ENCODE peak calls at places on chromosomes 1 and 21, in ten cellular contexts. One of them, this sample, is unnamed.

GRCh38 chr1:220791287-220791686 is 4.6 kb downstream of the MTARC1 start:
- DNase-seq in small intestine: no peak
- DNase-seq in tibial artery: no peak
- DNase-seq in NT2/D1: no peak
- DNase-seq in GM23248: no peak
- DNase-seq in PC-9: no peak
- DNase-seq in thoracic aorta: no peak
- DNase-seq in tibial nerve: no peak
- DNase-seq in cardiac muscle cell: no peak
- DNase-seq in mucosa of descending colon: no peak
- DNase-seq in this sample: no peak

GRCh38 chr21:44789880-44790279 is 11.7 kb downstream of the UBE2G2 start:
- DNase-seq in cardiac muscle cell: no peak
- DNase-seq in mucosa of descending colon: no peak
- DNase-seq in thoracic aorta: no peak
- DNase-seq in tibial nerve: no peak
- DNase-seq in GM23248: peak; percentile 62
- DNase-seq in small intestine: no peak
- DNase-seq in tibial artery: no peak
- DNase-seq in NT2/D1: no peak
- DNase-seq in PC-9: no peak
- DNase-seq in this sample: no peak

GRCh38 chr1:36924282-36924791 is 110.0 kb downstream of the GRIK3 start:
- DNase-seq in PC-9: peak; percentile 46
- DNase-seq in tibial artery: peak; percentile 51
- DNase-seq in thoracic aorta: no peak
- DNase-seq in small intestine: peak; percentile 6
- DNase-seq in mucosa of descending colon: peak; percentile 37
- DNase-seq in tibial nerve: peak; percentile 27
- DNase-seq in cardiac muscle cell: peak; percentile 92
- DNase-seq in NT2/D1: peak; percentile 77
- DNase-seq in GM23248: peak; percentile 58
- DNase-seq in this sample: no peak

GRCh38 chr21:29091032-29091431 is 17.6 kb upstream of the CCT8 start:
- DNase-seq in thoracic aorta: no peak
- DNase-seq in NT2/D1: no peak
- DNase-seq in tibial nerve: no peak
- DNase-seq in tibial artery: no peak
- DNase-seq in mucosa of descending colon: no peak
- DNase-seq in cardiac muscle cell: no peak
- DNase-seq in PC-9: no peak
- DNase-seq in small intestine: no peak
- DNase-seq in GM23248: peak; percentile 89
- DNase-seq in this sample: no peak

GRCh38 chr1:39195166-39196111 is 9.1 kb upstream of the MACF1 start:
- DNase-seq in PC-9: no peak
- DNase-seq in cardiac muscle cell: no peak
- DNase-seq in GM23248: peak; percentile 61
- DNase-seq in tibial artery: no peak
- DNase-seq in NT2/D1: no peak
- DNase-seq in small intestine: no peak
- DNase-seq in tibial nerve: no peak
- DNase-seq in thoracic aorta: no peak
- DNase-seq in mucosa of descending colon: no peak
- DNase-seq in this sample: no peak

GRCh38 chr1:42379794-42380616 is 587 bp upstream of the RIMKLA start:
- DNase-seq in thoracic aorta: no peak
- DNase-seq in tibial artery: no peak
- DNase-seq in GM23248: peak; percentile 57
- DNase-seq in PC-9: peak; percentile 14
- DNase-seq in NT2/D1: no peak
- DNase-seq in mucosa of descending colon: no peak
- DNase-seq in tibial nerve: no peak
- DNase-seq in cardiac muscle cell: peak; percentile 47
- DNase-seq in small intestine: no peak
- DNase-seq in this sample: no peak

GRCh38 chr1:244210884-244211558 is 159.9 kb downstream of the ZBTB18 start:
- DNase-seq in GM23248: peak; percentile 42
- DNase-seq in cardiac muscle cell: peak; percentile 35
- DNase-seq in tibial nerve: no peak
- DNase-seq in small intestine: peak; percentile 15
- DNase-seq in NT2/D1: peak; percentile 62
- DNase-seq in PC-9: no peak
- DNase-seq in tibial artery: no peak
- DNase-seq in mucosa of descending colon: peak; percentile 35
- DNase-seq in thoracic aorta: no peak
- DNase-seq in this sample: no peak

GRCh38 chr1:156797212-156797871 is 19.3 kb downstream of the SH2D2A start:
- DNase-seq in small intestine: peak; percentile 61
- DNase-seq in NT2/D1: peak; percentile 68
- DNase-seq in cardiac muscle cell: peak; percentile 50
- DNase-seq in thoracic aorta: no peak
- DNase-seq in PC-9: peak; percentile 41
- DNase-seq in tibial nerve: no peak
- DNase-seq in GM23248: peak; percentile 69
- DNase-seq in mucosa of descending colon: no peak
- DNase-seq in tibial artery: no peak
- DNase-seq in this sample: peak; percentile 53

GRCh38 chr1:67579623-67580394 is 105.2 kb upstream of the GADD45A start:
- DNase-seq in NT2/D1: no peak
- DNase-seq in mucosa of descending colon: no peak
- DNase-seq in cardiac muscle cell: no peak
- DNase-seq in small intestine: no peak
- DNase-seq in thoracic aorta: no peak
- DNase-seq in tibial nerve: no peak
- DNase-seq in GM23248: no peak
- DNase-seq in PC-9: no peak
- DNase-seq in tibial artery: no peak
- DNase-seq in this sample: no peak

GRCh38 chr21:29102791-29103257 is 27.6 kb upstream of the MAP3K7CL start:
- DNase-seq in NT2/D1: no peak
- DNase-seq in tibial artery: no peak
- DNase-seq in cardiac muscle cell: no peak
- DNase-seq in thoracic aorta: no peak
- DNase-seq in GM23248: no peak
- DNase-seq in PC-9: no peak
- DNase-seq in mucosa of descending colon: no peak
- DNase-seq in small intestine: no peak
- DNase-seq in tibial nerve: no peak
- DNase-seq in this sample: no peak

GRCh38 chr1:202058001-202058908 is 47.9 kb downstream of the ELF3 start:
- DNase-seq in tibial artery: no peak
- DNase-seq in tibial nerve: no peak
- DNase-seq in cardiac muscle cell: no peak
- DNase-seq in mucosa of descending colon: no peak
- DNase-seq in small intestine: peak; percentile 26
- DNase-seq in NT2/D1: no peak
- DNase-seq in PC-9: peak; percentile 79
- DNase-seq in thoracic aorta: no peak
- DNase-seq in GM23248: peak; percentile 41
- DNase-seq in this sample: no peak

GRCh38 chr1:217554849-217555248 is 76.0 kb downstream of the GPATCH2 start:
- DNase-seq in tibial nerve: no peak
- DNase-seq in PC-9: no peak
- DNase-seq in thoracic aorta: no peak
- DNase-seq in mucosa of descending colon: no peak
- DNase-seq in cardiac muscle cell: no peak
- DNase-seq in GM23248: no peak
- DNase-seq in tibial artery: no peak
- DNase-seq in NT2/D1: no peak
- DNase-seq in small intestine: no peak
- DNase-seq in this sample: no peak

GRCh38 chr21:24197956-24198355 is 1409.3 kb downstream of the MRPL39 start:
- DNase-seq in NT2/D1: no peak
- DNase-seq in tibial artery: no peak
- DNase-seq in mucosa of descending colon: no peak
- DNase-seq in PC-9: no peak
- DNase-seq in small intestine: no peak
- DNase-seq in cardiac muscle cell: no peak
- DNase-seq in GM23248: no peak
- DNase-seq in tibial nerve: no peak
- DNase-seq in thoracic aorta: no peak
- DNase-seq in this sample: no peak

GRCh38 chr21:24197132-24197643 is 1410.1 kb downstream of the MRPL39 start:
- DNase-seq in cardiac muscle cell: no peak
- DNase-seq in tibial nerve: no peak
- DNase-seq in thoracic aorta: no peak
- DNase-seq in GM23248: no peak
- DNase-seq in mucosa of descending colon: no peak
- DNase-seq in tibial artery: no peak
- DNase-seq in PC-9: no peak
- DNase-seq in NT2/D1: no peak
- DNase-seq in small intestine: no peak
- DNase-seq in this sample: no peak

GRCh38 chr21:24205317-24205716 is 1402.0 kb downstream of the MRPL39 start:
- DNase-seq in NT2/D1: no peak
- DNase-seq in mucosa of descending colon: no peak
- DNase-seq in GM23248: no peak
- DNase-seq in tibial nerve: no peak
- DNase-seq in tibial artery: no peak
- DNase-seq in cardiac muscle cell: no peak
- DNase-seq in thoracic aorta: no peak
- DNase-seq in small intestine: no peak
- DNase-seq in PC-9: no peak
- DNase-seq in this sample: no peak

GRCh38 chr21:24204641-24205040 is 1402.6 kb downstream of the MRPL39 start:
- DNase-seq in GM23248: no peak
- DNase-seq in mucosa of descending colon: no peak
- DNase-seq in tibial artery: no peak
- DNase-seq in NT2/D1: no peak
- DNase-seq in tibial nerve: no peak
- DNase-seq in thoracic aorta: no peak
- DNase-seq in PC-9: no peak
- DNase-seq in cardiac muscle cell: no peak
- DNase-seq in small intestine: no peak
- DNase-seq in this sample: no peak

GRCh38 chr21:24200052-24200451 is 1407.2 kb downstream of the MRPL39 start:
- DNase-seq in tibial artery: no peak
- DNase-seq in small intestine: no peak
- DNase-seq in thoracic aorta: no peak
- DNase-seq in tibial nerve: no peak
- DNase-seq in NT2/D1: no peak
- DNase-seq in cardiac muscle cell: no peak
- DNase-seq in GM23248: no peak
- DNase-seq in PC-9: no peak
- DNase-seq in mucosa of descending colon: no peak
- DNase-seq in this sample: no peak
- H3K9me3 ChIP-seq in tibial artery: no peaks in the 10 kb centered on the region
- H3K9me3 ChIP-seq in small intestine: peaks cover 1% of the 10 kb centered on the region
- H3K9me3 ChIP-seq in thoracic aorta: no peaks in the 10 kb centered on the region
- H3K9me3 ChIP-seq in tibial nerve: no peaks in the 10 kb centered on the region
- H3K9me3 ChIP-seq in NT2/D1: no peaks in the 10 kb centered on the region
- H3K9me3 ChIP-seq in cardiac muscle cell: no peaks in the 10 kb centered on the region
- H3K9me3 ChIP-seq in GM23248: no peaks in the 10 kb centered on the region
- H3K9me3 ChIP-seq in PC-9: no peaks in the 10 kb centered on the region
- H3K9me3 ChIP-seq in mucosa of descending colon: peaks cover 43% of the 10 kb centered on the region
- H3K9me3 ChIP-seq in this sample: no peaks in the 10 kb centered on the region

DNA sequence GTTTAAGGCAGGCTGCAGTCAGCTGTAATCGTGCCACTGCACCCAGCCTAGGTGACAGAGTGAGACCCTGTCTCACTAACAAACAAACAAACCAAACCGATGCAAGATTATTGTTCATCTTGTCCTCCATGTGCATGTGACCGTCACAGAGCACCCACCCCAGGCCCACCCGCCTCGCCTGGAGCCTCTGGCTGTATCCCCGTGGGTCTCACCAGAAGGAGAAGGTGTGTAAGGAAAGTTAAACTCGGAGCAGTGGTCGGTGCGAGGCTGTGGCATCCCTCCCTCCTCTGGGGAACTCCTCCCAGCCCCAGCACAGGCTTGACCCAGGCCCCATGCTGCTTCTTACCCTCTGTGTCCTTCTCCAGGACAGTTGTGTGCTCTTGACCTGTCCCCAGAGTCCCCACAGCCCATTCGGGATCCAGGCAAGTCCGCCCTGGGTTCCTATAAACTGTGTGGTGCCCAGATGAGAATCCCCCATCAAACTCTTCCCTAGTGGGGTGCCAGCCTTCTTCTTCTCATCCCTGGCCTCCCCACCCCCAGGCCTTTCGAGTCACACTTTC is 318.4 kb downstream of the AJAP1 start:
- DNase-seq in tibial artery: no peak
- DNase-seq in cardiac muscle cell: no peak
- DNase-seq in PC-9: no peak
- DNase-seq in tibial nerve: no peak
- DNase-seq in thoracic aorta: no peak
- DNase-seq in small intestine: no peak
- DNase-seq in mucosa of descending colon: no peak
- DNase-seq in GM23248: no peak
- DNase-seq in NT2/D1: no peak
- DNase-seq in this sample: no peak
- H3K9me3 ChIP-seq in tibial artery: no peaks in the 10 kb centered on the region
- H3K9me3 ChIP-seq in cardiac muscle cell: no peaks in the 10 kb centered on the region
- H3K9me3 ChIP-seq in PC-9: no peaks in the 10 kb centered on the region
- H3K9me3 ChIP-seq in tibial nerve: no peaks in the 10 kb centered on the region
- H3K9me3 ChIP-seq in thoracic aorta: no peaks in the 10 kb centered on the region
- H3K9me3 ChIP-seq in small intestine: no peaks in the 10 kb centered on the region
- H3K9me3 ChIP-seq in mucosa of descending colon: no peaks in the 10 kb centered on the region
- H3K9me3 ChIP-seq in GM23248: no peaks in the 10 kb centered on the region
- H3K9me3 ChIP-seq in NT2/D1: peaks cover 7% of the 10 kb centered on the region
- H3K9me3 ChIP-seq in this sample: no peaks in the 10 kb centered on the region

DNA sequence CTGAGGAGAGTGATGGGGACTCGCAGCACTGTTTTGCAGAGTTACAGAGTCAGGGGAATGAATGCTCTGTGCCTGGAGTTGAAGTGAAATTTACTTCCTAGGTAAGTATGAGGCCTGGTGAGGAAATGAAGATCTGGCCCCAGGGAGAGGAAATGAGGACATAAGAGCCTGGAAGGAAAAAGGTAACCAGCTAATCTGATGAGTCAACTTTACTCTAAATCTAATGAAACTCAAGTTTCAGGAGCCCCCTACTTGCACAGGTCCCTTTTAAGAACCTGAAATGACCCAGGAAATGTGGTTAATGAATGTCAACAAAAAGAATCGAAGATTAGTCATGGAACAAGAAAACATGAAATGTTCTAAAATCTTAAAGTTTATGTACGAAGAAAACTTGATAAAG is 599.0 kb downstream of the AGBL4 start:
- DNase-seq in thoracic aorta: no peak
- DNase-seq in tibial artery: no peak
- DNase-seq in cardiac muscle cell: no peak
- DNase-seq in tibial nerve: no peak
- DNase-seq in PC-9: no peak
- DNase-seq in GM23248: no peak
- DNase-seq in mucosa of descending colon: no peak
- DNase-seq in NT2/D1: no peak
- DNase-seq in small intestine: no peak
- DNase-seq in this sample: no peak
- H3K9me3 ChIP-seq in thoracic aorta: no peaks in the 10 kb centered on the region
- H3K9me3 ChIP-seq in tibial artery: no peaks in the 10 kb centered on the region
- H3K9me3 ChIP-seq in cardiac muscle cell: peaks cover 2% of the 10 kb centered on the region
- H3K9me3 ChIP-seq in tibial nerve: no peaks in the 10 kb centered on the region
- H3K9me3 ChIP-seq in PC-9: no peaks in the 10 kb centered on the region
- H3K9me3 ChIP-seq in GM23248: no peaks in the 10 kb centered on the region
- H3K9me3 ChIP-seq in mucosa of descending colon: peaks cover 4% of the 10 kb centered on the region
- H3K9me3 ChIP-seq in NT2/D1: no peaks in the 10 kb centered on the region
- H3K9me3 ChIP-seq in small intestine: no peaks in the 10 kb centered on the region
- H3K9me3 ChIP-seq in this sample: no peaks in the 10 kb centered on the region

DNA sequence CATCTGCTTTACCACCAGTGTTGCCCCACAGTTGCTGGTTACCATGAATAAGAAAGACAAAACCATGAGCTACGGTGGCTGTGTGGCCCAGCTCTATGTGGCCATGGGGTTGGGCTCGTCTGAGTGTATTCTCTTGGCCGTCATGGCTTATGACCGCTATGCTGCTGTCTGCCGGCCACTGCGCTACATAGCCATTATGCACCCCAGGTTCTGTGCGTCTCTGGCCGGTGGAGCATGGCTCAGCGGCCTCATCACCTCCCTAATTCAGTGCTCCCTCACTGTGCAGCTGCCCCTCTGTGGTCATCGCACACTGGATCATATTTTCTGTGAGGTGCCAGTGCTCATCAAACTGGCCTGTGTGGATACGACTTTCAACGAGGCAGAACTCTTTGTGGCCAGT is 14.0 kb downstream of the OR2G6 start:
- DNase-seq in tibial nerve: no peak
- DNase-seq in GM23248: no peak
- DNase-seq in mucosa of descending colon: no peak
- DNase-seq in PC-9: no peak
- DNase-seq in NT2/D1: no peak
- DNase-seq in cardiac muscle cell: no peak
- DNase-seq in small intestine: no peak
- DNase-seq in thoracic aorta: no peak
- DNase-seq in tibial artery: peak; percentile 20
- DNase-seq in this sample: no peak
- H3K9me3 ChIP-seq in tibial nerve: no peaks in the 10 kb centered on the region
- H3K9me3 ChIP-seq in GM23248: no peaks in the 10 kb centered on the region
- H3K9me3 ChIP-seq in mucosa of descending colon: peaks cover 12% of the 10 kb centered on the region
- H3K9me3 ChIP-seq in PC-9: no peaks in the 10 kb centered on the region
- H3K9me3 ChIP-seq in NT2/D1: peaks cover 5% of the 10 kb centered on the region
- H3K9me3 ChIP-seq in cardiac muscle cell: no peaks in the 10 kb centered on the region
- H3K9me3 ChIP-seq in small intestine: no peaks in the 10 kb centered on the region
- H3K9me3 ChIP-seq in thoracic aorta: no peaks in the 10 kb centered on the region
- H3K9me3 ChIP-seq in tibial artery: no peaks in the 10 kb centered on the region
- H3K9me3 ChIP-seq in this sample: no peaks in the 10 kb centered on the region

This sample was measured in T-helper 17 cell.